ENCODE peak calls at places on chromosomes 6 and 20, in four cellular contexts. I is tibial nerve, M is fibroblast of lung, N is neuronal stem cell. R is an unnamed sample.

GRCh38 chr20:17771206-17772004 is 71.6 kb downstream of the BANF2 start:
- DNase-seq in I (no peak), M (no peak), N (no peak), R (peak; percentile 1)

GRCh38 chr6:87210979-87211378 is 55.6 kb downstream of the ZNF292 start:
- DNase-seq in I (no peak), M (no peak), N (no peak), R (no peak)

GRCh38 chr20:14951707-14952106 is 614.3 kb upstream of the FLRT3 start:
- DNase-seq in I (no peak), N (no peak), M (peak; percentile 5), R (peak; percentile 13)

GRCh38 chr6:11711994-11712698 is 66.5 kb downstream of the ADTRP start:
- DNase-seq in N (no peak), I (no peak), M (peak; percentile 12), R (no peak)

GRCh38 chr6:91718198-91718597 is 1131.3 kb upstream of the MAP3K7 start:
- DNase-seq in M (no peak), N (no peak), I (no peak), R (no peak)

GRCh38 chr20:16713056-16713455 is 16.8 kb upstream of the SNRPB2 start:
- DNase-seq in I (no peak), N (no peak), M (no peak), R (no peak)

GRCh38 chr6:166830891-166831363 is 125.4 kb downstream of the RNASET2 start:
- DNase-seq in M (no peak), N (no peak), I (no peak), R (no peak)

GRCh38 chr6:140912686-140913085 is 1220.0 kb upstream of the GJE1 start:
- DNase-seq in M (no peak), I (no peak), N (no peak), R (no peak)

GRCh38 chr20:62119101-62119500 is 3.2 kb upstream of the LSM14B start:
- DNase-seq in N (no peak), M (no peak), I (no peak), R (no peak)

GRCh38 chr6:74087898-74088297 is 391.9 kb downstream of the CD109 start:
- DNase-seq in M (peak; percentile 69), I (no peak), N (no peak), R (peak; percentile 14)

GRCh38 chr20:5448449-5449118 is 131.8 kb upstream of the PROKR2 start:
- DNase-seq in I (peak; percentile 21), N (peak; percentile 62), M (peak; percentile 38), R (peak; percentile 52)

GRCh38 chr20:59074456-59074855 is 31.9 kb upstream of the PRELID3B start:
- DNase-seq in M (peak; percentile 24), N (no peak), I (no peak), R (no peak)

GRCh38 chr6:134029495-134030455 is 22.6 kb downstream of the SLC2A12 start:
- DNase-seq in N (no peak), M (peak; percentile 63), I (no peak), R (peak; percentile 86)

GRCh38 chr6:24257282-24257681 is 100.6 kb downstream of the DCDC2 start:
- DNase-seq in N (no peak), M (no peak), I (no peak), R (no peak)

GRCh38 chr6:30922447-30922852 is 8.4 kb downstream of the VARS2 start:
- DNase-seq in I (no peak), N (no peak), M (no peak), R (no peak)

GRCh38 chr6:36383608-36384007 is 3.9 kb downstream of the ETV7 start:
- DNase-seq in N (no peak), M (no peak), I (no peak), R (no peak)

DNA sequence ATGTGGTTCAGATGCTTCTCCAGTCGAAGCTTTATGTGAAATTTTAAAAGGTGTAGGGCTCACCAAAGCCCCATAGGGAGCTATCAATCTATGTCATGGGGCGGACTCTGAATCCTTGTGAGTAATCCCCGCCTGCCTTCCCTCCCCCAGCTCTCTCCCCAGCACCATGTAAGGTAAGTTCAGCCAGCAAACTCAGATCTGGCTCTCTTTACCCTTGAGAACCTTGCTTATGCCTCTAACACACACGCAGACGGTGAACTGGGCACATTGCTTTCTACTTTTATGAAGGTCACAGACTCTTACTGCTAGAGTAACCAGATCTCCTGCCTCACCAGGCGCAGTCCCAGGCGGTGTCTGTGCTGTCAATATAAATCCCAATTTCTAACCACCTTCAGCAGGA is 82.6 kb upstream of the CNKSR3 start:
- DNase-seq in I (no peak), M (no peak), N (no peak), R (no peak)
- H3K4me3 ChIP-seq in I (no peak overlapping the region), M (no peak overlapping the region), N (no peak overlapping the region), R (no peak overlapping the region)

GRCh38 chr6:28789553-28790083 is 134.2 kb downstream of the TRIM27 start:
- DNase-seq in I (no peak), N (no peak), M (peak; percentile 64), R (peak; percentile 62)

GRCh38 chr6:28791002-28791383 is 132.8 kb downstream of the TRIM27 start:
- DNase-seq in I (no peak), N (no peak), M (no peak), R (no peak)

GRCh38 chr6:28794175-28795002 is 129.4 kb downstream of the TRIM27 start:
- DNase-seq in I (no peak), M (peak; percentile 38), N (no peak), R (peak; percentile 52)
- H3K4me3 ChIP-seq in I (no peak overlapping the region), M (peak overlapping the region; percentile 32), N (no peak overlapping the region), R (peak overlapping the region; percentile 57)

DNA sequence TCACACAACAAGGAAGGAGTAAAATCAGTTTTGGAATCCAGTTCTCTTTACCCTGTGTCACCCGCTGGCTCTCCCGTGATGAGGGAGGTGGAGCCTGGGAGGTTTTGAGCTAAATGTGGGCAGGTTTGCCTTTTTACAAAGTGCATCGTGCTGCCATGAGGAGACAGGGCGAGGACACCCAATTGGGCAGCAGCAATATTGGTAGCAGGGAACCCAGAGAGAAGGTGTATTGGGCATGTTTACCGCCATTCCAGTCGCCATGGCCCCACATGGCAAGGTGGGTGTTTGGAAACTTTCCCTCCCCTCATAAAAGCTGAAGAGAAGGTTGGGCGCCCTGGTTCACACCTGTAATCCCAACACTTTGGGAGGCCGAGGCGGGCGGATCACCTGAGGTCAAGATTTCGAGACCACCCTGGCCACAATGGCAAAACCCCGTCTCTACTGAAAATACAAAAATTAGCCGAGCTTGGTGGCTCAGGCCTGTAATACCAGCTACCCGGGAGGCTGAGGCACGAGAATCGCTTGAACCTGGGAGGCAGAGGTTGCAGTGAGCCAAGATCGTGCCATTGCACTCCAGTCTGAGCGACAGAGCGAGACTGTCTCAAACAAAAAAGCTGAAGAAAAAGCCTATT is 3.5 kb upstream of the UBE2V1 start:
- DNase-seq in M (no peak), N (no peak), I (no peak), R (no peak)
- H3K4me3 ChIP-seq in M (peak overlapping the region; percentile 4), N (no peak overlapping the region), I (peak overlapping the region; percentile 55), R (no peak overlapping the region)

GRCh38 chr6:129882510-129883023 is 21.5 kb upstream of the TMEM244 start:
- DNase-seq in I (no peak), N (no peak), M (no peak), R (no peak)
- H3K4me3 ChIP-seq in I (no peak overlapping the region), N (no peak overlapping the region), M (no peak overlapping the region), R (no peak overlapping the region)

DNA sequence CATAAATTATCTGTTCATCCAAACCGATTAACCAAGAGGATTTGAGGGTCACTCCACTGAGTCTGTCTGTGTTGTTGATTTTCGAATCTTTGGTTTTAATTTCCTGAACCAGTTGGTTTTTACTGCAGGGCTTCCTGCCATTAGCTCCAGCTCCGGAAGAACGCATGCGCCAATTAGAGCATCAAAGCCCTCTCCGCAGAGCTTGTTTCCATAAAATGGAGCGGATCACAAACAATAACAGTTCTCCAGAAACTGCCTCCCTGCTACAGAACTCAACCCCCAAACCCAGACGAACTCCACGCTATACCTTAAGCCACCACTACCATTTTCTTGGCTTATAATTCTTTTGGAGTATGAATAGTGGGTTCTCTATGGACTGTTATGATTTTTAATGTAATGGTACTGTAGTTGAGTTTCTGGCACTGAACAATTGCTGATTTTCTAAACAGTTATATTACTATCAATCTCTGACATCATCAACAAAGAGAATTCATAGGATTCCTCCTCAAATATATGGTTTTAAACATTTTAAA is 13.8 kb downstream of the TFAP2A start:
- DNase-seq in M (no peak), I (no peak), N (no peak), R (no peak)
- H3K4me3 ChIP-seq in M (no peak overlapping the region), I (no peak overlapping the region), N (no peak overlapping the region), R (no peak overlapping the region)